ENCODE peak calls at places on chromosomes 11 and 22, in five cellular contexts. E, Z, N, T and B are unnamed samples.

GRCh38 chr22:37905534-37906363 is at the start of gene MICALL1:
- DNase-seq in E (peak), Z (no peak), N (peak), T (peak), B (peak)

GRCh38 chr11:80627364-80627763 is 1186.5 kb upstream of the TENM4 start:
- DNase-seq in E (no peak), Z (no peak), N (no peak), T (no peak), B (no peak)

GRCh38 chr11:110921742-110922200 is 209.5 kb upstream of the ARHGAP20 start:
- DNase-seq in E (no peak), Z (no peak), N (no peak), T (no peak), B (no peak)

GRCh38 chr22:22928666-22929380 is 41.2 kb downstream of the IGLL5 start:
- DNase-seq in E (no peak), Z (no peak), N (peak), T (peak), B (peak)

GRCh38 chr22:30047364-30047738 is 32.9 kb upstream of the HORMAD2 start:
- DNase-seq in E (no peak), Z (no peak), N (no peak), T (peak), B (no peak)

GRCh38 chr11:59191899-59192298 is 20.0 kb downstream of the DTX4 start:
- DNase-seq in E (no peak), Z (no peak), N (no peak), T (no peak), B (no peak)

GRCh38 chr22:29780781-29781676 is 13.9 kb downstream of the UQCR10 start:
- DNase-seq in E (no peak), Z (no peak), N (no peak), T (no peak), B (peak)

GRCh38 chr11:102192349-102193066 is 82.3 kb downstream of the YAP1 start:
- DNase-seq in E (no peak), Z (no peak), N (no peak), T (no peak), B (no peak)

GRCh38 chr22:22479999-22480532 is 28.5 kb downstream of the ZNF280B start:
- DNase-seq in E (no peak), Z (no peak), N (no peak), T (no peak), B (no peak)

GRCh38 chr11:29448246-29448877 is 568.5 kb downstream of the KCNA4 start:
- DNase-seq in E (no peak), Z (no peak), N (no peak), T (peak), B (peak)

GRCh38 chr22:37457093-37457893 is 28.9 kb downstream of the MFNG start:
- DNase-seq in E (peak), Z (no peak), N (peak), T (peak), B (peak)

GRCh38 chr11:3169235-3169951 is 4.3 kb upstream of the OSBPL5 start:
- DNase-seq in E (no peak), Z (no peak), N (peak), T (no peak), B (peak)

GRCh38 chr22:20131856-20132685 is 467 bp downstream of the ZDHHC8 start:
- DNase-seq in E (no peak), Z (no peak), N (peak), T (no peak), B (no peak)

GRCh38 chr11:129006161-129006560 is 63.5 kb upstream of the TP53AIP1 start:
- DNase-seq in E (no peak), Z (no peak), N (no peak), T (no peak), B (no peak)

GRCh38 chr11:108870373-108871020 is 205.6 kb downstream of the DDX10 start:
- DNase-seq in E (no peak), Z (no peak), N (no peak), T (no peak), B (no peak)

GRCh38 chr11:75642402-75643113 is 26.3 kb downstream of the MAP6 start:
- DNase-seq in E (no peak), Z (no peak), N (no peak), T (no peak), B (no peak)

GRCh38 chr11:114609429-114609828 is 13.8 kb upstream of the NXPE4 start:
- DNase-seq in E (no peak), Z (peak), N (no peak), T (no peak), B (no peak)

GRCh38 chr22:28882878-28883656 is at the start of gene ZNRF3:
- DNase-seq in E (peak), Z (peak), N (peak), T (peak), B (peak)

GRCh38 chr22:19138217-19139000 is 6.0 kb downstream of the ESS2 start:
- DNase-seq in E (no peak), Z (no peak), N (no peak), T (no peak), B (no peak)

GRCh38 chr11:108906329-108906728 is 241.5 kb downstream of the DDX10 start:
- DNase-seq in E (no peak), Z (no peak), N (no peak), T (no peak), B (peak)

GRCh38 chr22:50672041-50672440 is 582 bp upstream of the SHANK3 start:
- DNase-seq in E (no peak), Z (no peak), N (no peak), T (no peak), B (no peak)

GRCh38 chr22:37569009-37569920 is 9.0 kb downstream of the CDC42EP1 start:
- DNase-seq in E (no peak), Z (no peak), N (peak), T (no peak), B (no peak)

GRCh38 chr11:14669499-14669898 is 25.9 kb downstream of the PDE3B start:
- DNase-seq in E (no peak), Z (no peak), N (no peak), T (no peak), B (no peak)

GRCh38 chr11:117094776-117095175 is 3.5 kb downstream of the SIK3 start:
- DNase-seq in E (no peak), Z (no peak), N (no peak), T (no peak), B (no peak)

GRCh38 chr11:126032374-126032773 is 30.3 kb downstream of the CDON start:
- DNase-seq in E (no peak), Z (no peak), N (no peak), T (no peak), B (no peak)

GRCh38 chr11:126029805-126030204 is 32.9 kb downstream of the CDON start:
- DNase-seq in E (no peak), Z (no peak), N (no peak), T (no peak), B (no peak)

GRCh38 chr11:126035718-126036117 is 26.9 kb downstream of the CDON start:
- DNase-seq in E (no peak), Z (no peak), N (no peak), T (no peak), B (no peak)

GRCh38 chr11:126034880-126035279 is 27.8 kb downstream of the CDON start:
- DNase-seq in E (no peak), Z (no peak), N (no peak), T (no peak), B (no peak)

DNA sequence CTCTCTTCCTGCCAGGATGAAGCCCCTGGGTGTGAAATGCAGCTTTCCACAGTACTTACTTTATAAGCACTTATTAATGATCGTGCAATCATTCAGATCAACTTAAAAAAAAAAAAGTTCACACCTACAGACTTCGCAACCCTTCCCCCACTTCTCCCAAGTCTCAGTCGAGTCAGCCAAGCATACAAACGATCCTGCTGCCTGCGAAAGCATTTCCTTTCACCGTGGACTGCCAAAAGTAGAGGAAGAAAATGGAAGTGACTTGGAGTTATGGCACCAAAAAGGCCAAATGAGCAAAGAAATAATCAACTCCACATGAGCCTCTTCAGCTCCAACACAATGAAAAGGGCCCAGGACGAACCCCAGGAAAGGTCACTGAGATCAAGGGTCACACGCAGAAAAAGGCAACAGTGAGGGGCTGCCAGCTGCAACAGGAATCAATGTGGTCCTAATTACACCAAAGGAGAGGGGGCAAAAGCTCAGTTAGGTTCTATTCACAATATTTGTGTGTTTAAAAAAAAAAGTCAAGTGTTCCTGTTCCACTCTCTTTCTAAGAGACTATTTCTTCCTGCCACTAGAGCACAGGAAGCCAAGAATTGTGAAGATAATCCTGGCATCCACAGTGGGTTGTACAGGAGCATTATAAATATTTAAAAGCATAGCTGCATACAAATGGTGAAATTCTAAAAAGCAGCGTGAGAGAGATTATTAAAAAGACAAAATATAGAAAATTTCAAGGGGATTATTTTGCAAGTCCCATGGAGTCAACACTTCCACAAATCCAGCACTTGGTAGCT is 28.4 kb downstream of the CDON start:
- DNase-seq in E (no peak), Z (no peak), N (no peak), T (no peak), B (no peak)
- TF ChIP-seq CTCF in E (no peak), Z (no peak), N (no peak), T (no peak), B (no peak)

GRCh38 chr11:69157156-69157821 is 1.6 kb downstream of the SMIM38 start:
- DNase-seq in E (no peak), Z (no peak), N (no peak), T (no peak), B (no peak)
- H3K27ac ChIP-seq in E (no peak), Z (peak), N (peak), T (no peak), B (peak)

DNA sequence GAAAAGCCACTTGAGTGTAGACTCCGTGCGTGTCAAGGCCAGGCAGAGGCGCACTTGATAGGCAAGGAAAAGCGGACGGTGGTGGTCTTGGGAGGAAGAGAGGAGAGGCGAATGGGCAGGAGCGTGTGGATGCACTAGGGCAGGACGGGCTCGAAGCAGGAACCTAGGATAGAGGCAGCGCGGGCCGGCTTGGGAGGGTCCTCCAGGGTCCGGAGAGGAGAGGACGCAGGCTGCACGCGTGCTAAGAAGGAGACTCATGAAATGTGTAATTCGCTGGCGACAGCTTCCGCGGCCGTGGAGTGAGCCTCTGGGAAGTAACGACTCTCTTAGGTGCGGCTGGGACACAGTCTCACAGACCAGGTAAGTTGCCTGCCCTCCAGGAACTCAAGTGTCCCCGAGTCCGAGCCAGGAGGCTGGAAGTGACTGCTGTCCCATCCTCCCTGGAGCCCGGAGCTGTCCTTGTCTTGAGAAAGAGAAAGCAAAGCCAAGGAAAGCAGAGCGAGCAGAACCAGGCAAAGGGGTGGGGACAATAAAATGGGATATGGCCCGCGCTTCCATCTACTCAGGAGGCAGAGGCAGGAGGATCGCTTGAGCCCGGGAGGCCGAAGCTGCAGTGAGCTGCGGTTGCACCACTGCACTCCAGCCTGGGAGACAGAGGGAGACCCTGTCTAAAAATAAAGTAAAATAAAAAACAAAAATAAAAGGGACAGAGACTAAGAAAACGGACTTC is 824 bp upstream of the IL17RA start:
- DNase-seq in E (no peak), Z (no peak), N (no peak), T (no peak), B (no peak)
- TF ChIP-seq CTCF in E (no peak), Z (no peak), N (no peak), T (no peak), B (no peak)

GRCh38 chr22:24444729-24445466 is 17.5 kb downstream of the ADORA2A start:
- DNase-seq in E (no peak), Z (no peak), N (no peak), T (no peak), B (no peak)
- H3K27ac ChIP-seq in E (no peak), Z (no peak), N (no peak), T (no peak), B (no peak)

DNA sequence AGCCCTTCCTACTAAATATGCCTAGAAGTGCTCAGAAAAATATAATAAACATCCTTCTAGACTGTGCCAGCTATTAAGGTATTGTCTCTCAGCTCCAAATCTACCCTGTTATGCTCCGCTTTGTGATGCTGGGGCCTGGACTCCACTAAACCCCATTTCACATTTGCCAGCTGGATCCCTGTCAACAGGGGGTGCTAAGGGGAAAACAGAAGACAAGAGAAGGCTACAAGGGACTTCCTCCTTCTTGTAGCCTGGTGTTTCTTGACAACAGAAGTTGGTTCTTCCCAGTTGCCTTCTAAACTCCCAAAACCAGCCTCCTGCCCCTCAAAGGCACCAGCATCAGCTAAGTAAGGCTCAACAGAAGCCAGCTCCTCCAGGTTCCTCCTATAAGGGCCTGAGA is 5.2 kb downstream of the NUMA1 start:
- DNase-seq in E (no peak), Z (no peak), N (no peak), T (peak), B (no peak)
- TF ChIP-seq CTCF in E (peak), Z (no peak), N (no peak), T (peak), B (no peak)

GRCh38 chr11:120017582-120017981 is 120.3 kb downstream of the TRIM29 start:
- DNase-seq in E (no peak), Z (no peak), N (no peak), T (no peak), B (no peak)
- H3K27ac ChIP-seq in E (no peak), Z (no peak), N (no peak), T (no peak), B (no peak)

DNA sequence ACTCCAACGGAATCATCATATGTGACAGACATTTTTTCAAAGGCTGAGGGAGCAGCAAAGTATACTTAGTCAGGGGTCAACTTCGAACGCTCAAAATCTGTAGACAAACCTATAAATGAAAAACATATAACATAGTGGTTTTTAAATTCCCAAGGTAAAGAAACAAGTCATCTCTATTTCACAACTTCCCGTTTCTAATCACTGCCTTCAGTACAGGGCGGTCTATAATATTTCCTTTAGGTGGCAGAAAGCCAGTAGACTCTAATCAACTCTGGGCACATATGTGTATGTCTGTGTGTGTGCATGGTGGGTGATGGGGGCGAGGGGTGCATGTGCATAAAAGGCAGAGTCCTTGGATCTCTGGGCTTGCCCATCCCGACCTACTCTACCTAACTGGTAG is 55.0 kb upstream of the ARFGAP3 start:
- DNase-seq in E (no peak), Z (no peak), N (no peak), T (no peak), B (no peak)
- TF ChIP-seq CTCF in E (no peak), Z (no peak), N (no peak), T (no peak), B (no peak)